ENCODE peak calls at places on chromosomes 12 and 14, in four cellular contexts. P is neuronal stem cell, I is mammary epithelial cell, R is RWPE1. C is an unnamed sample.

GRCh38 chr14:98593361-98593761 is 678.6 kb downstream of the BCL11B start:
- DNase-seq in P (peak), R (no peak), I (no peak), C (peak)

GRCh38 chr14:100345711-100346110 is 22.6 kb downstream of the SLC25A47 start:
- DNase-seq in R (no peak), P (no peak), I (no peak), C (no peak)

GRCh38 chr12:90546511-90546910 is 408.5 kb downstream of the CCER1 start:
- DNase-seq in R (no peak), P (no peak), I (no peak), C (no peak)

GRCh38 chr14:53570411-53571387 is 385.9 kb downstream of the BMP4 start:
- DNase-seq in I (peak), P (no peak), R (no peak), C (no peak)

GRCh38 chr14:92546347-92547053 is 32.9 kb downstream of the RIN3 start:
- DNase-seq in R (no peak), I (no peak), P (no peak), C (no peak)

GRCh38 chr14:91904956-91905645 is 37.8 kb upstream of the TC2N start:
- DNase-seq in R (no peak), I (no peak), P (no peak), C (no peak)

GRCh38 chr14:85087201-85087600 is 442.7 kb upstream of the FLRT2 start:
- DNase-seq in I (peak), P (no peak), R (no peak), C (no peak)

GRCh38 chr14:71235865-71236264 is 328.6 kb downstream of the PCNX1 start:
- DNase-seq in P (peak), R (no peak), I (no peak), C (no peak)

GRCh38 chr12:58067610-58068387 is 126.4 kb downstream of the ATP23 start:
- DNase-seq in P (no peak), I (peak), R (peak), C (no peak)

GRCh38 chr12:116642683-116643082 is 83.5 kb downstream of the MAP1LC3B2 start:
- DNase-seq in I (no peak), R (no peak), P (no peak), C (no peak)

GRCh38 chr12:41936333-41936732 is 208.3 kb downstream of the GXYLT1 start:
- DNase-seq in P (no peak), I (no peak), R (no peak), C (no peak)

GRCh38 chr14:92993302-92993701 is 70.4 kb downstream of the CHGA start:
- DNase-seq in I (no peak), R (no peak), P (no peak), C (no peak)

GRCh38 chr14:91418387-91419043 is 895 bp upstream of the CCDC88C start:
- DNase-seq in P (peak), I (peak), R (peak), C (peak)

GRCh38 chr12:108616941-108617858 is 16.5 kb downstream of the SELPLG start:
- DNase-seq in I (peak), R (no peak), P (no peak), C (no peak)

GRCh38 chr14:100902792-100903191 is 730 bp downstream of the RTL1 start:
- DNase-seq in R (no peak), P (no peak), I (no peak), C (no peak)

GRCh38 chr12:106147956-106148355 is 9.2 kb upstream of the NUAK1 start:
- DNase-seq in P (no peak), R (no peak), I (no peak), C (peak)

GRCh38 chr14:94144765-94145164 is 15.4 kb upstream of the IFI27L2 start:
- DNase-seq in I (no peak), R (no peak), P (no peak), C (no peak)

GRCh38 chr12:6089041-6089823 is 35.2 kb downstream of the VWF start:
- DNase-seq in P (no peak), I (peak), R (peak), C (no peak)

GRCh38 chr14:20973501-20973900 is 16.3 kb upstream of the METTL17 start:
- DNase-seq in I (peak), P (no peak), R (no peak), C (no peak)

GRCh38 chr14:20970647-20970982 is 15.3 kb downstream of the RNASE2 start:
- DNase-seq in R (no peak), P (no peak), I (no peak), C (no peak)

GRCh38 chr14:20969336-20969735 is 14.0 kb downstream of the RNASE2 start:
- DNase-seq in R (no peak), P (no peak), I (peak), C (no peak)

GRCh38 chr14:20970983-20971704 is 15.9 kb downstream of the RNASE2 start:
- DNase-seq in R (peak), I (peak), P (peak), C (peak)

GRCh38 chr14:20971705-20972021 is 16.4 kb downstream of the RNASE2 start:
- DNase-seq in I (no peak), R (no peak), P (no peak), C (no peak)
- H3K27ac ChIP-seq in I (no peak), R (peak), P (no peak), C (no peak)

GRCh38 chr12:132695431-132695830 is 8.0 kb downstream of the PXMP2 start:
- DNase-seq in I (no peak), P (no peak), R (no peak), C (no peak)

GRCh38 chr12:132698336-132698735 is 10.9 kb downstream of the PXMP2 start:
- DNase-seq in I (no peak), R (no peak), P (no peak), C (no peak)

GRCh38 chr12:132702640-132703039 is 8.0 kb upstream of the PGAM5 start:
- DNase-seq in I (no peak), R (no peak), P (no peak), C (no peak)

GRCh38 chr12:132703611-132704010 is 7.0 kb upstream of the PGAM5 start:
- DNase-seq in R (no peak), P (no peak), I (no peak), C (no peak)

GRCh38 chr12:132700212-132700913 is 10.3 kb upstream of the PGAM5 start:
- DNase-seq in I (no peak), R (no peak), P (no peak), C (no peak)
- H3K27ac ChIP-seq in I (no peak), R (no peak), P (no peak), C (no peak)

GRCh38 chr12:130322263-130322662 is 15.4 kb upstream of the PIWIL1 start:
- DNase-seq in I (no peak), P (no peak), R (no peak), C (no peak)
- H3K27ac ChIP-seq in I (no peak), P (no peak), R (no peak), C (no peak)

GRCh38 chr12:27696293-27696652 is at the start of gene REP15:
- DNase-seq in P (no peak), I (no peak), R (no peak), C (no peak)
- H3K27ac ChIP-seq in P (no peak), I (no peak), R (no peak), C (no peak)

C was measured in caudate nucleus.